ENCODE peak calls at places on chromosomes 4 and X, in five cellular contexts. J, B, L, N and C are unnamed samples.

GRCh38 chr4:7327341-7327885 is 107.3 kb downstream of the PSAPL1 start:
- DNase-seq in J (no peak), N (no peak), L (no peak), B (no peak), C (no peak)

GRCh38 chrX:56800307-56800706 is 71.3 kb downstream of the NBDY start:
- DNase-seq in J (peak), B (no peak), L (no peak), N (peak), C (no peak)

GRCh38 chr4:118968006-118968405 is 79.4 kb downstream of the SYNPO2 start:
- DNase-seq in B (peak), N (no peak), L (peak), J (peak), C (no peak)

GRCh38 chr4:74529284-74530041 is 84.5 kb downstream of the AREG start:
- DNase-seq in B (no peak), L (peak), N (no peak), J (no peak), C (no peak)

GRCh38 chrX:20347486-20347885 is 80.8 kb upstream of the RPS6KA3 start:
- DNase-seq in J (no peak), L (no peak), N (no peak), B (peak), C (no peak)

GRCh38 chr4:126533176-126533575 is 1099.6 kb upstream of the INTU start:
- DNase-seq in B (peak), N (no peak), L (no peak), J (no peak), C (peak)

GRCh38 chrX:149937881-149938426 is 337 bp downstream of the EOLA2 start:
- DNase-seq in B (peak), L (peak), J (no peak), N (no peak), C (no peak)

GRCh38 chr4:6333301-6334202 is 63.9 kb downstream of the WFS1 start:
- DNase-seq in L (peak), B (no peak), J (no peak), N (peak), C (no peak)

GRCh38 chr4:108172780-108173598 is 4.3 kb upstream of the LEF1 start:
- DNase-seq in J (peak), N (peak), B (no peak), L (peak), C (peak)

GRCh38 chr4:154626793-154627484 is 14.5 kb upstream of the FGG start:
- DNase-seq in B (peak), L (peak), J (peak), N (peak), C (peak)

GRCh38 chrX:75649829-75650228 is 127.0 kb upstream of the ZDHHC15 start:
- DNase-seq in J (no peak), B (no peak), L (no peak), N (no peak), C (no peak)

GRCh38 chr4:111070390-111070789 is 447.5 kb upstream of the PITX2 start:
- DNase-seq in N (no peak), J (no peak), L (no peak), B (no peak), C (no peak)

GRCh38 chrX:153469811-153470410 is 465 bp downstream of the HAUS7 start:
- DNase-seq in J (no peak), L (peak), N (no peak), B (peak), C (no peak)

GRCh38 chrX:9160698-9161329 is 126.9 kb upstream of the FAM9B start:
- DNase-seq in J (no peak), B (no peak), L (no peak), N (no peak), C (no peak)

GRCh38 chrX:9164535-9165425 is 130.9 kb upstream of the FAM9B start:
- DNase-seq in L (no peak), N (no peak), J (no peak), B (no peak), C (no peak)

GRCh38 chrX:9166566-9166909 is 132.6 kb upstream of the FAM9B start:
- DNase-seq in B (no peak), N (no peak), J (no peak), L (no peak), C (no peak)

GRCh38 chrX:9163153-9163790 is 129.3 kb upstream of the FAM9B start:
- DNase-seq in J (no peak), N (no peak), B (peak), L (no peak), C (no peak)

GRCh38 chrX:9164086-9164485 is 130.2 kb upstream of the FAM9B start:
- DNase-seq in B (peak), N (no peak), J (no peak), L (no peak), C (no peak)
- H2AK5ac ChIP-seq in B (no peak), N (no peak), J (no peak), L (no peak), C (no peak)

DNA sequence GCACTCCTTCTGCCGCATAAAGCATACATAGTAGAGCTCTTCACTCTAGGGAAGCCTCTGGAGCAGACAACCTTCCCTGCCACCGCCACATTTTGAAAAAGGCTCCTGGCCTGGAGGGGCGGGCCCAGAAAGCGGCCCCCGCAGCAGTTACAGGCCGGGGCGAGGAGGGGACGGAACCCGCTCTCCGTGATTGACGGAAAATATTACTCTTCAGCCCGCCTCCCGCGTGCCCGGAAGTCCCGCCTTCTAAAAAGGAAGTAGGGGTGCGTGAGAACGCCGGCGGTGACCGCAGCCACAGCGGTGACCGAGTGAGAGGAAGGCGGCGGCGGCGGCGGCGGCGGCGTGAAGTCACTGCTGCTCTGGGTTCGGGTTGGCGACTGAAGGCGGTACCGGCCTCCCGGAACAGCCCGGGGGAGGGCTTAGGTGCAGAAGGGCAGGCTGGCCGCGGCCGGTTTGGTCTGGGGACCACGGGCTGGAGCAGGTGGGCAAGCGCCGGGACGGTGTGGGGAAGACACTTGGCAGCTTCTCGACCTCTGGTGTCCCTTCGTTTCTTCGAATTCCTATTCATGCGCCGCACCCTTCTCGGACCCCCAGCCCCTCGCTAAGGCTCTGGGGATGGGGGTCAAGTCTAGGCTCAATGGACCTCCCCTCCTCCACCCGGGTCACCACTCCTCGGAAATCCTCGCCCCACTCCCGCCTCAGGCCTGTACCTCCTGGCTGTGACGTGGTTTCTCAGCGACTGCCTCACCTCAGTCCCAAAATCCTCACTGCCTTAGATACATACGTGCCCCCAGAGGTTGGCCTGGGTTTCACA is at the start of gene HCCS:
- DNase-seq in N (peak), J (peak), B (peak), L (peak), C (peak)
- H2AK5ac ChIP-seq in N (no peak), J (no peak), B (peak), L (no peak), C (no peak)

DNA sequence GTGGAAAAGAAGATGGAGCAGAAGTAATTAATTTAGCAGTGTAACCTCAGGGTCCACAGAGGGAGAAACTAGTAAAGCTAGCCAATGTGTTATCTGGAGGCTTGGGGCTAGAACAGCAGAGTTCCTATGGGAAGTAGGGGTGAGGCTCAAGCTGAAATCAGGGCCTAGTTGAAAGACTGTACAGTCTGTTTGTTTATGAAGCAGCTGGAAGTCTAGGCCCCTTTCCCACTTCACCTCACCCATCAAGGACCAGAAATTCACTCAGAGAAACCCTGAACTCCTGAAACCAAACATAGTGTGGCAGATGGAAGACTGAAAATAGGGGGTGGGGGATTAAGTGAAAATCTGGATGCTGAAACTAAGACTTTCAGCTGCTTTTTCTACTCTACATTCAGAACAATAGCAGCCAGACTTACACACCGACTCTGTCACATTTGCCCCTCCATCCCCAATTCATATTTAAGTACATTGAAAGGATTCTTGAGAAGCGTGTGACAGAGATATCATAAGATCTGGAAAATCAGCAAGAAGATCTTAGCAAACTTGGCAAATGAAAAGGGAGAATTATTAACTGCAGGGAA is 32.6 kb upstream of the FAM241A start:
- DNase-seq in J (no peak), B (no peak), L (no peak), N (no peak), C (no peak)
- H2AK5ac ChIP-seq in J (no peak), B (no peak), L (no peak), N (no peak), C (no peak)

GRCh38 chr4:1041147-1041935 is 29.9 kb downstream of the FGFRL1 start:
- DNase-seq in B (peak), N (no peak), J (no peak), L (no peak), C (peak)

GRCh38 chr4:1038948-1039492 is 27.6 kb downstream of the FGFRL1 start:
- DNase-seq in L (no peak), N (no peak), J (no peak), B (no peak), C (no peak)

GRCh38 chr4:1041936-1042330 is 30.5 kb downstream of the FGFRL1 start:
- DNase-seq in B (no peak), J (no peak), L (no peak), N (no peak), C (no peak)

GRCh38 chr4:1039493-1040343 is 28.3 kb downstream of the FGFRL1 start:
- DNase-seq in B (peak), L (peak), N (no peak), J (no peak), C (no peak)

GRCh38 chr4:1040344-1041146 is 29.1 kb downstream of the FGFRL1 start:
- DNase-seq in L (no peak), J (no peak), N (no peak), B (no peak), C (no peak)
- H2AK5ac ChIP-seq in L (no peak), J (no peak), N (peak), B (peak), C (peak)